ENCODE peak calls at places on chromosomes 1 and 21, in eight cellular contexts. L, D, Y, A, W, V, U and C are unnamed samples.

GRCh38 chr1:87449348-87449963 is 120.8 kb downstream of the LMO4 start:
- DNase-seq in D (peak), V (peak), A (no peak), U (no peak), Y (peak), W (no peak), L (no peak), C (no peak)

GRCh38 chr1:179938752-179939151 is 15.9 kb upstream of the CEP350 start:
- DNase-seq in V (peak), Y (no peak), W (no peak), D (no peak), U (no peak), L (no peak), A (no peak), C (peak)

GRCh38 chr1:74455390-74455789 is 57.0 kb downstream of the LRRC53 start:
- DNase-seq in W (no peak), L (no peak), U (no peak), Y (no peak), A (no peak), V (peak), D (no peak), C (no peak)

GRCh38 chr21:14869984-14870840 is 194.6 kb downstream of the NRIP1 start:
- DNase-seq in V (no peak), U (no peak), W (no peak), Y (no peak), D (no peak), A (no peak), L (no peak), C (no peak)

GRCh38 chr1:226980122-226980551 is 40.0 kb downstream of the COQ8A start:
- DNase-seq in A (no peak), Y (no peak), U (peak), L (no peak), V (no peak), D (no peak), W (peak), C (no peak)

GRCh38 chr1:183806086-183806485 is 1.2 kb downstream of the RGL1 start:
- DNase-seq in Y (no peak), V (peak), W (no peak), A (no peak), U (no peak), L (no peak), D (no peak), C (no peak)

GRCh38 chr21:25506887-25507286 is 100.4 kb downstream of the MRPL39 start:
- DNase-seq in D (no peak), V (peak), L (no peak), Y (no peak), U (no peak), W (no peak), A (no peak), C (peak)

GRCh38 chr1:24903955-24904730 is 25.9 kb downstream of the RUNX3 start:
- DNase-seq in W (no peak), A (peak), D (no peak), V (no peak), L (no peak), Y (no peak), U (peak), C (no peak)

GRCh38 chr1:68049941-68050878 is at the start of gene DIRAS3:
- DNase-seq in V (peak), D (no peak), A (no peak), W (no peak), L (no peak), Y (peak), U (no peak), C (peak)

GRCh38 chr1:227723474-227723873 is 11.6 kb downstream of the JMJD4 start:
- DNase-seq in Y (no peak), D (no peak), W (no peak), V (peak), A (no peak), L (no peak), U (no peak), C (peak)

GRCh38 chr1:80594013-80594412 is 1206.7 kb upstream of the ADGRL2 start:
- DNase-seq in U (no peak), V (no peak), A (no peak), W (no peak), Y (no peak), D (no peak), L (no peak), C (no peak)

GRCh38 chr1:40676516-40676915 is 11.0 kb upstream of the RIMS3 start:
- DNase-seq in W (no peak), A (no peak), U (no peak), L (no peak), V (no peak), D (no peak), Y (no peak), C (no peak)

GRCh38 chr1:193569696-193570269 is 383.4 kb upstream of the B3GALT2 start:
- DNase-seq in U (no peak), L (no peak), W (no peak), V (peak), A (no peak), D (no peak), Y (no peak), C (no peak)

GRCh38 chr1:114549137-114549536 is 32.3 kb downstream of the BCAS2 start:
- DNase-seq in A (no peak), D (no peak), V (no peak), W (no peak), Y (no peak), L (no peak), U (no peak), C (peak)

GRCh38 chr1:41314781-41315481 is 46.3 kb upstream of the FOXO6 start:
- DNase-seq in Y (no peak), D (no peak), W (no peak), A (no peak), V (peak), L (no peak), U (no peak), C (no peak)

GRCh38 chr1:152444045-152444444 is 30.0 kb upstream of the CRNN start:
- DNase-seq in D (no peak), V (no peak), W (no peak), L (no peak), U (no peak), Y (no peak), A (no peak), C (no peak)

GRCh38 chr1:1085911-1086841 is 12.1 kb upstream of the RNF223 start:
- DNase-seq in Y (no peak), W (peak), L (peak), V (no peak), U (peak), D (peak), A (no peak), C (no peak)

GRCh38 chr1:169460193-169460833 is 25.4 kb downstream of the SLC19A2 start:
- DNase-seq in U (no peak), D (no peak), Y (no peak), V (peak), L (no peak), A (peak), W (no peak), C (no peak)

GRCh38 chr1:82160036-82160435 is 359.3 kb downstream of the ADGRL2 start:
- DNase-seq in D (no peak), V (peak), A (no peak), Y (no peak), W (no peak), L (no peak), U (no peak), C (peak)

GRCh38 chr1:3734602-3735001 is 17.6 kb upstream of the CCDC27 start:
- DNase-seq in W (no peak), D (no peak), U (no peak), Y (no peak), V (no peak), A (no peak), L (no peak), C (no peak)

GRCh38 chr1:232973652-232974611 is 23.5 kb downstream of the NTPCR start:
- DNase-seq in W (no peak), A (no peak), Y (no peak), D (no peak), L (no peak), U (no peak), V (no peak), C (no peak)

GRCh38 chr1:36981771-36982622 is 52.3 kb downstream of the GRIK3 start:
- DNase-seq in V (no peak), Y (no peak), U (no peak), W (no peak), L (no peak), A (no peak), D (no peak), C (no peak)

GRCh38 chr1:28359592-28360239 is 9.8 kb upstream of the PHACTR4 start:
- DNase-seq in A (peak), V (peak), U (no peak), D (no peak), L (peak), W (peak), Y (peak), C (peak)

GRCh38 chr1:238257018-238257417 is 366.3 kb upstream of the ZP4 start:
- DNase-seq in L (no peak), Y (no peak), D (no peak), W (no peak), V (no peak), A (no peak), U (no peak), C (no peak)

GRCh38 chr21:46322351-46323226 is 1.1 kb downstream of the C21orf58 start:
- DNase-seq in U (no peak), A (no peak), Y (no peak), L (no peak), V (peak), W (no peak), D (peak), C (peak)

GRCh38 chr21:38804617-38805281 is 980 bp upstream of the ETS2 start:
- DNase-seq in L (no peak), D (peak), Y (peak), W (no peak), U (no peak), V (peak), A (peak), C (peak)

GRCh38 chr1:14412235-14412634 is 186.2 kb upstream of the KAZN start:
- DNase-seq in A (no peak), V (no peak), Y (no peak), L (no peak), W (no peak), U (no peak), D (no peak), C (no peak)

GRCh38 chr1:14420686-14421085 is 177.8 kb upstream of the KAZN start:
- DNase-seq in V (no peak), L (no peak), D (no peak), Y (no peak), A (no peak), W (no peak), U (no peak), C (no peak)

GRCh38 chr1:14413809-14414208 is 184.7 kb upstream of the KAZN start:
- DNase-seq in V (peak), A (no peak), U (no peak), D (no peak), W (no peak), L (no peak), Y (no peak), C (peak)

DNA sequence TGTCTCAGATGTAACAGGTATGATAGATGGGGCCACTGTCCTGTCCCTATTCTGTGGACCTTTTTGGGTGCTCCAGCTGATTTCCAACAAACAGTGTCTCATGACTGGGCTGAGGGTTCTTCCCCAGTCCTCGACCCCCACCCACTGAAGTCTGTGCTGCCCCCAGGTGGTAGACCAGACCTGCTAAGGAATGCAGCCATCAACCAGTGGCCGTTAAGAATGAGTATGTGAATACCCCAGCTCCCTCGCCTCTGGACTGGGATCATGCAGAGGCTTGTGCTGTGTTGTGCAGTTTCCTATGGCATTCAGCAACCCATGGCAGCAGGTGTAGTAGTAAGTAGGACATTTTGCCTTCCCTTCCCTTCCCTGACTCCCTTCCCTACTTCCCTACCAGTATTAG is 183.1 kb upstream of the KAZN start:
- DNase-seq in D (no peak), L (no peak), U (no peak), W (no peak), A (no peak), Y (no peak), V (no peak), C (peak)
- TF ChIP-seq CTCF in D (no peak), L (no peak), U (no peak), W (no peak), A (peak), Y (no peak), V (no peak), C (no peak)

GRCh38 chr1:21318714-21319159 is 28.5 kb upstream of the ECE1 start:
- DNase-seq in V (peak), Y (peak), D (peak), W (no peak), A (peak), U (no peak), L (no peak), C (no peak)

GRCh38 chr1:21318057-21318713 is 27.9 kb upstream of the ECE1 start:
- DNase-seq in U (no peak), L (no peak), D (no peak), W (no peak), A (no peak), V (no peak), Y (no peak), C (no peak)

GRCh38 chr1:21317690-21318043 is 27.4 kb upstream of the ECE1 start:
- DNase-seq in D (no peak), V (no peak), W (no peak), L (no peak), Y (no peak), A (no peak), U (no peak), C (no peak)

GRCh38 chr1:21320410-21321107 is 30.3 kb upstream of the ECE1 start:
- DNase-seq in W (no peak), L (no peak), U (no peak), D (no peak), Y (no peak), A (no peak), V (no peak), C (no peak)

GRCh38 chr1:21319447-21320407 is 29.5 kb upstream of the ECE1 start:
- DNase-seq in D (no peak), V (no peak), A (no peak), U (no peak), Y (no peak), W (no peak), L (no peak), C (no peak)
- TF ChIP-seq CTCF in D (no peak), V (peak), A (no peak), U (peak), Y (no peak), W (no peak), L (no peak), C (no peak)

GRCh38 chr1:53947172-53947835 is 1.2 kb downstream of the LRRC42 start:
- DNase-seq in A (no peak), V (no peak), D (no peak), W (no peak), U (no peak), L (no peak), Y (no peak), C (no peak)

GRCh38 chr1:53945183-53945432 is 391 bp downstream of the IFT25 start:
- DNase-seq in W (no peak), D (no peak), A (no peak), V (no peak), U (no peak), Y (no peak), L (no peak), C (no peak)

GRCh38 chr1:53948291-53948690 is 2.1 kb downstream of the LRRC42 start:
- DNase-seq in L (no peak), V (no peak), A (no peak), Y (no peak), U (no peak), W (no peak), D (no peak), C (no peak)

GRCh38 chr1:53945433-53946251 is at the start of gene IFT25:
- DNase-seq in D (peak), A (peak), W (peak), U (peak), Y (peak), L (peak), V (peak), C (peak)

GRCh38 chr1:53946252-53947171 is at the start of gene LRRC42:
- DNase-seq in U (no peak), D (no peak), A (no peak), V (no peak), W (no peak), Y (no peak), L (peak), C (no peak)
- TF ChIP-seq CTCF in U (no peak), D (no peak), A (no peak), V (peak), W (peak), Y (no peak), L (peak), C (peak)

DNA sequence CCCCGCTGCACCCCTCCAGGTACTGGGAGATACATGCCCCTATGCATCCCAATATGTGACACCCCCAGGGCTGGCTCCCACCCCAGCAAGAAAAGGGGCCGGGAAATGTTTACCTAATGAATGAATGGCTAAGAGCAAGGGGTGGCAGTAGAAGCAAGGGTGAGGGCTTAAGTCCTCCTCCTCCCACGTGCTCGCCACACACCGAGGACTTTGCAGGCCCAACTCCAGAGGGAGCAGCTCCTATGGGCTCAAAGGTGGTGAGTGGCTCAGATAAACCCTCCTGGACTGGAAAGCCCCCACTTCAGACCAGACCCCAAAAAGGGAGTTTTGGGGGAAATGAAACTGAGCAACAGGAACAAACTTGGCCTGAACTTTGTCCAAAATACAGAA is 11.4 kb downstream of the SLC45A3 start:
- DNase-seq in L (peak), Y (no peak), A (no peak), D (no peak), W (no peak), U (no peak), V (no peak), C (no peak)
- TF ChIP-seq CTCF in L (peak), Y (no peak), A (no peak), D (no peak), W (no peak), U (no peak), V (no peak), C (no peak)

GRCh38 chr1:175572932-175573871 is 170.2 kb downstream of the TNR start:
- DNase-seq in D (no peak), Y (no peak), A (no peak), L (no peak), V (no peak), W (peak), U (no peak), C (peak)

GRCh38 chr1:175564119-175564518 is 179.3 kb downstream of the TNR start:
- DNase-seq in A (no peak), U (no peak), L (no peak), W (no peak), D (no peak), V (no peak), Y (no peak), C (no peak)

GRCh38 chr1:175563556-175563955 is 179.8 kb downstream of the TNR start:
- DNase-seq in Y (no peak), D (no peak), A (no peak), U (no peak), V (no peak), L (no peak), W (no peak), C (no peak)

GRCh38 chr1:175564723-175565122 is 178.7 kb downstream of the TNR start:
- DNase-seq in Y (no peak), D (no peak), U (no peak), L (no peak), W (no peak), V (no peak), A (no peak), C (no peak)

DNA sequence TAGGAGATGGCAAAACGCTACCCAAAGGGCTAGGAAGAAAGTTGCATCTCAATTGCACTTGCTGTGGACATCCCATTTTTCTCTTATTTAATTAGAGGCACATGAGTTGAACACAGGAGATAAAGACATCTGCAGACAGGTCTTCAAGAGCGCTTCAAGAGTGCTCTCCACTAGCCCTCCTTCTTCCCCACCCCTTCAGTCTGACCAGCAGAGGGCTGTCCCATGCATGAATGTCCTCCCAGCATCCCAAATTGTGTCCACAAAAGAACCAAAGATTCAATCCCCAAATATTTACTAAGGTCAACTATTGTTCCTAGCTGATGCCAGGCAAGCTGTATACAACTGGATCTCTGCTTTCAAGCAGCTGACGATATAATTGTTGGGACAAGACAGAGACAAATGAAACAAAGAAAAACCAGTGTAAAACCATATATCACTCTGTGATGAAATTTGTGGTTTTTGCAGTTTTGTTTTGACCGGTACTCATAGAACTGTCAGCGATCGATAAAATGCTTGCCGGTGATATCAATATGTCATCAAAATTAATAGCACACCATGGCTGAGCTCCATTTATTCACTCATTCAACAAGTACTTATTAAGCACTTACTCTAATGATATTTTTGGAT is 174.2 kb downstream of the TNR start:
- DNase-seq in D (no peak), Y (no peak), U (no peak), A (no peak), W (no peak), L (no peak), V (no peak), C (no peak)
- TF ChIP-seq CTCF in D (no peak), Y (no peak), U (no peak), A (no peak), W (no peak), L (no peak), V (no peak), C (no peak)

DNA sequence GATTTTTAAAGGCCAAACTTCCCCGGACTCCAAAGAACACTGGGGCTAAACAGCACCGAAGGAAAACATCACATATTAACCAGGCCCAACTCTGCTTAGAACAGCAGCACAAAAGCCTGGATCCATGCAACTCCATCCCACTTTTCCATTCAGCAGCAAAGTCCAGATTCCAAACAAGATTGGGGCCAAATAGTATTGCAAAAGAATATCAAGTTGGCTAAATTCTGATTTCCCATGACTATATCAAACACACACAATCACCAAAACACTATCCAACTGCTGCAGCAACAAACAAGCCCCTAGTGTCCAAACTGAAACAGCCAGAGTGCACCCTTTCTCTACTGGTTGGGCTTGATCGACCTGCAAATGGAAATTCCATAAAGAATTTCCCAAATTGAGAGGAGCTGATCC is 19.4 kb upstream of the TMEM125 start:
- DNase-seq in Y (no peak), U (no peak), V (no peak), W (no peak), D (no peak), L (no peak), A (no peak), C (no peak)
- TF ChIP-seq CTCF in Y (no peak), U (no peak), V (no peak), W (no peak), D (no peak), L (no peak), A (no peak), C (no peak)

GRCh38 chr1:170886460-170886859 is 48.9 kb upstream of the MROH9 start:
- DNase-seq in D (no peak), Y (no peak), A (no peak), W (no peak), L (no peak), V (no peak), U (no peak), C (no peak)

GRCh38 chr1:170885551-170885950 is 49.8 kb upstream of the MROH9 start:
- DNase-seq in D (no peak), V (no peak), L (no peak), Y (no peak), W (no peak), A (no peak), U (no peak), C (no peak)

GRCh38 chr1:170881268-170882265 is 53.8 kb upstream of the MROH9 start:
- DNase-seq in U (no peak), Y (peak), D (no peak), V (peak), W (no peak), L (no peak), A (no peak), C (peak)
- TF ChIP-seq CTCF in U (peak), Y (peak), D (peak), V (peak), W (peak), L (no peak), A (peak), C (peak)

GRCh38 chr1:108183301-108183700 is 16.8 kb downstream of the SLC25A24 start:
- DNase-seq in U (no peak), W (no peak), A (no peak), V (no peak), D (no peak), Y (no peak), L (no peak), C (no peak)
- TF ChIP-seq CTCF in U (no peak), W (no peak), A (no peak), V (no peak), D (no peak), Y (no peak), L (no peak), C (no peak)